ENCODE peak calls at places on chromosomes 5 and 9, in six cellular contexts. U is HFF-Myc, C is GM23338, R is esophagus muscularis mucosa, L is heart right ventricle, V is heart left ventricle. T is an unnamed sample.

GRCh38 chr5:102792705-102793104 is 37.6 kb downstream of the PAM start:
- DNase-seq in L (no peak), R (no peak), V (no peak), U (no peak), C (peak), T (no peak)

GRCh38 chr9:15576350-15577050 is 23.7 kb downstream of the CCDC171 start:
- DNase-seq in V (no peak), U (no peak), L (no peak), R (no peak), C (no peak), T (no peak)

GRCh38 chr5:117454716-117455212 is 880.1 kb upstream of the SEMA6A start:
- DNase-seq in V (peak), U (peak), C (peak), L (no peak), R (no peak), T (peak)

GRCh38 chr9:36868591-36869282 is 165.3 kb downstream of the PAX5 start:
- DNase-seq in L (no peak), C (no peak), V (no peak), U (no peak), R (no peak), T (no peak)

GRCh38 chr5:83377131-83377865 is 94.2 kb upstream of the VCAN start:
- DNase-seq in V (no peak), R (no peak), U (peak), L (no peak), C (no peak), T (no peak)

GRCh38 chr5:134975078-134975715 is 7.5 kb downstream of the CATSPER3 start:
- DNase-seq in U (no peak), V (no peak), R (no peak), C (no peak), L (no peak), T (no peak)

GRCh38 chr9:34070601-34071340 is 22.1 kb upstream of the UBAP2 start:
- DNase-seq in U (peak), L (no peak), R (no peak), V (no peak), C (no peak), T (no peak)

GRCh38 chr9:121731919-121732318 is 80.5 kb downstream of the DAB2IP start:
- DNase-seq in C (no peak), L (no peak), U (no peak), V (no peak), R (no peak), T (no peak)

GRCh38 chr9:124465736-124466135 is 15.5 kb downstream of the ADGRD2 start:
- DNase-seq in V (no peak), C (no peak), R (no peak), U (no peak), L (no peak), T (no peak)

GRCh38 chr5:136276946-136277345 is 84.0 kb upstream of the SMIM32 start:
- DNase-seq in V (no peak), R (no peak), L (no peak), U (no peak), C (no peak), T (no peak)

GRCh38 chr9:19689324-19690087 is 99.3 kb downstream of the SLC24A2 start:
- DNase-seq in L (no peak), U (no peak), R (no peak), C (no peak), V (no peak), T (no peak)

GRCh38 chr9:83431470-83432060 is 106.6 kb downstream of the FRMD3 start:
- DNase-seq in C (no peak), V (no peak), L (peak), R (no peak), U (no peak), T (no peak)

GRCh38 chr9:116275418-116276295 is 122.1 kb downstream of the PAPPA start:
- DNase-seq in L (no peak), R (no peak), C (no peak), V (no peak), U (no peak), T (no peak)

GRCh38 chr9:9901624-9902023 is 711.2 kb downstream of the PTPRD start:
- DNase-seq in C (no peak), U (no peak), V (no peak), R (no peak), L (no peak), T (no peak)

GRCh38 chr5:173056783-173057061 is 570 bp downstream of the CREBRF start:
- DNase-seq in C (no peak), U (no peak), L (no peak), R (no peak), V (peak), T (peak)

GRCh38 chr5:90308787-90309585 is 100.6 kb downstream of the CETN3 start:
- DNase-seq in U (no peak), C (no peak), R (no peak), V (no peak), L (no peak), T (no peak)

GRCh38 chr5:179821298-179822058 is 773 bp downstream of the SQSTM1 start:
- DNase-seq in C (peak), U (peak), V (peak), L (peak), R (peak), T (peak)

GRCh38 chr5:53430618-53431252 is 49.7 kb upstream of the FST start:
- DNase-seq in V (no peak), R (no peak), C (peak), U (no peak), L (no peak), T (no peak)

GRCh38 chr9:106800691-106801090 is 62.3 kb upstream of the ZNF462 start:
- DNase-seq in V (no peak), C (no peak), R (no peak), L (no peak), U (no peak), T (no peak)

GRCh38 chr9:117516676-117517632 is 102.1 kb upstream of the ASTN2 start:
- DNase-seq in U (no peak), R (no peak), V (no peak), C (no peak), L (no peak), T (no peak)

GRCh38 chr9:138014570-138014958 is 137.0 kb downstream of the CACNA1B start:
- DNase-seq in U (no peak), R (no peak), L (no peak), C (no peak), V (peak), T (no peak)

GRCh38 chr9:138016406-138017187 is 139.0 kb downstream of the CACNA1B start:
- DNase-seq in U (no peak), L (no peak), V (peak), C (no peak), R (no peak), T (no peak)

GRCh38 chr9:138013836-138014569 is 136.4 kb downstream of the CACNA1B start:
- DNase-seq in V (peak), C (no peak), U (no peak), L (no peak), R (no peak), T (no peak)

GRCh38 chr9:138017200-138017599 is 139.6 kb downstream of the CACNA1B start:
- DNase-seq in V (peak), R (no peak), L (no peak), C (no peak), U (no peak), T (no peak)

DNA sequence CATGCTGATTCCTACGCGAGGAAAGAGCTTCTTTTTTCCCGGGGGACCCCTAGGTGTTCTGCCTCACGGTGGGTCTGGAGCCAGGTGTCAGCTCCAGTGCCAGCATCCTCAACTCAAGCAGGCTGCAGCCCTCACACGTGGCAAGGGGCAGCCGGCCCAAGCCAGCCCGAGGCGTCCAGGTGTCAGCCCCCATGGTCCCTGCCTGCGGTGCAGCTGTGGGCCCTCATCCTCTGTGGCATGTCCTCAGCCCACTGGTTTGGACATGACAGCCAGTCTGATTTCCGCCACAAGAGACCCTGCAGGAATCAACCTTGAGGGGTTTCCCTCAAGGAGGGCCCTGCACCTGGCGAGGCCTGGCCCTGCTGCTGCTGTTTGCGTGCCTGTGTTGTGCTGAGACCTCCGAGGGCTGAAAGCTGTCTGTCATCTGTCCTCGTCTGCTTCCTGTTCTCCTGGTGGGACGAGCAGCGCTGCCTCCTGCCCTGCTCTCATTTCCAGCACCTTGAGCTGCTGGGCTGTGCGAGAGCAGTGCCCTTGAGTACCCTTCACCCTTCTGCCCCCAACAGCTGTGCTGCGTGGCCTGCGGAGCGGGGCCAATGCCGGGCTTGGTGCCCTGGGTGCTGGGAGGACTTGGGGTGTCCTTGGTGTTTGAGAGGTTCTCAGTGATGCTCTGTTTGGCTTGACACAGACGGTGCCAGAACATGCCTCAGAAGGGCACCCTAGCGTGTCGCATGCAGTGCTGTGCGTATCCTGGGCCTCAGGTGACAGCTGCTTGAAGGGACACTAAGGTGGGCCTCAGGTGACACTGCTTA is 137.6 kb downstream of the CACNA1B start:
- DNase-seq in R (no peak), L (no peak), C (no peak), U (no peak), V (peak), T (no peak)
- TF ChIP-seq CTCF in R (no peak), L (no peak), C (no peak), U (no peak), V (no peak), T (no peak)

DNA sequence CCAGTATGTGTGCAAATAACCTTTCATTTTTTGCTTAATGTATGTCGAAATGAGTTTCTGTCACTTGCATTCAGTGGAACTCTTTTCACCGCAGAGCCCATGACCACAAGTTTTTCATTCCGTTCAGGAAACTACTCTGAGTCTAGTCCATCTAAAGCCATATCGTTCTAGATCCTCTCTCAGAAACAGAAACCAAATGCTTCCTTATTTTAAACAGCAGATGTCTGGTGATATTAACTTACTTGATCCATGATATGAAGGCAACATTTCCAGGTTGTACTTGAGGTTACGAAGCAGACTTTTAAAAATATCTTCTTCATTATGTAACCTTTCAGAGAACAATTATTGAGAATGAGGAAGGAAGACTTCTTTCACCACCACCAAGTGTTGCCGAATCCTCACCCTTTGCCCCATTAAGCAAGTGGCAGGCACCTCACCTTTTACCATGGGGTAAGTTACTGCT is 72.4 kb upstream of the GNAQ start:
- DNase-seq in C (no peak), R (no peak), V (no peak), L (no peak), U (no peak), T (no peak)
- H3K4me3 ChIP-seq in C (no peak), R (no peak), V (no peak), L (no peak), U (no peak), T (no peak)

GRCh38 chr5:129271309-129271708 is 176.8 kb downstream of the ISOC1 start:
- DNase-seq in R (no peak), C (peak), U (no peak), L (no peak), V (no peak), T (peak)
- TF ChIP-seq CTCF in R (no peak), C (peak), U (no peak), L (peak), V (no peak), T (peak)

GRCh38 chr9:8052991-8053390 is 253.4 kb upstream of the DMAC1 start:
- DNase-seq in C (no peak), R (no peak), V (no peak), U (no peak), L (no peak), T (no peak)
- H3K4me3 ChIP-seq in C (no peak), R (no peak), V (no peak), U (no peak), L (no peak), T (no peak)

GRCh38 chr5:141343242-141343952 is at the start of gene PCDHGA3:
- DNase-seq in L (no peak), R (no peak), C (peak), V (no peak), U (no peak), T (peak)
- TF ChIP-seq CTCF in L (peak), R (no peak), C (peak), V (peak), U (peak), T (peak)

GRCh38 chr5:74765201-74765600 is 1.7 kb downstream of the GFM2 start:
- DNase-seq in C (peak), R (no peak), V (no peak), L (no peak), U (no peak), T (no peak)
- H3K4me3 ChIP-seq in C (peak), R (no peak), V (peak), L (peak), U (peak), T (peak)

DNA sequence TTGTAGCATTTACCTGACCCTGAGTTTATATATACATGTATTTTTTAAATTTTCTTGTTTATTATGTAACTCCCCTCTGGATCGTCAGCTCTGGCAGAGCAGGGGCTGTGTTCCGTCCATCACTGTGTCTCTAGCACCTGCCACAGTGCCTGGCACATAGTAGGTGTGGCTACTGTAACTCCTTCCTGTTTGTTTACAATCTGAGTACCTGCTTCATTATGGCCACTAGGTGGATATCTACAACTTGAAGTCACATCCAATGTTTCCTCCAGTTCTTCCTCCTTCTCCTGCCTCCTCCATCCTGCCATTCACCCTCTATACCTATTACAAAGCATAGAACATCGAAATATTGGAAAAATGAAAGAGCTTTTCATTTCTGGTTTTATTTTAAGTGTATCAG is 14.2 kb upstream of the PPP1R2B start:
- DNase-seq in U (peak), C (peak), R (no peak), L (no peak), V (no peak), T (no peak)
- TF ChIP-seq CTCF in U (peak), C (peak), R (no peak), L (no peak), V (no peak), T (no peak)